ENCODE peak calls at places on chromosomes 3 and 15, in five cellular contexts. One of them, this sample, is unnamed.

GRCh38 chr15:70799667-70800450 is 36.5 kb upstream of the UACA start:
- DNase-seq in ELR: peak
- DNase-seq in dorsolateral prefrontal cortex: no peak
- DNase-seq in HT-29: peak
- DNase-seq in mucosa of descending colon: no peak
- DNase-seq in this sample: peak

GRCh38 chr3:97949110-97949485 is 23.1 kb downstream of the RIOX2 start:
- DNase-seq in ELR: no peak
- DNase-seq in dorsolateral prefrontal cortex: no peak
- DNase-seq in HT-29: no peak
- DNase-seq in mucosa of descending colon: no peak
- DNase-seq in this sample: no peak

GRCh38 chr3:56491566-56491965 is 23.3 kb upstream of the ERC2 start:
- DNase-seq in ELR: no peak
- DNase-seq in dorsolateral prefrontal cortex: no peak
- DNase-seq in HT-29: no peak
- DNase-seq in mucosa of descending colon: no peak
- DNase-seq in this sample: peak

GRCh38 chr3:78368576-78369345 is 1328.9 kb downstream of the ROBO2 start:
- DNase-seq in ELR: no peak
- DNase-seq in dorsolateral prefrontal cortex: no peak
- DNase-seq in HT-29: no peak
- DNase-seq in mucosa of descending colon: no peak
- DNase-seq in this sample: no peak

GRCh38 chr15:50562735-50563640 is 16.5 kb upstream of the USP50 start:
- DNase-seq in ELR: no peak
- DNase-seq in dorsolateral prefrontal cortex: no peak
- DNase-seq in HT-29: no peak
- DNase-seq in mucosa of descending colon: no peak
- DNase-seq in this sample: peak

GRCh38 chr3:144109944-144110343 is 138.3 kb downstream of the DIPK2A start:
- DNase-seq in ELR: no peak
- DNase-seq in dorsolateral prefrontal cortex: no peak
- DNase-seq in HT-29: no peak
- DNase-seq in mucosa of descending colon: no peak
- DNase-seq in this sample: no peak

GRCh38 chr15:29032229-29032625 is 146.5 kb downstream of the APBA2 start:
- DNase-seq in ELR: no peak
- DNase-seq in dorsolateral prefrontal cortex: no peak
- DNase-seq in HT-29: no peak
- DNase-seq in mucosa of descending colon: no peak
- DNase-seq in this sample: no peak

GRCh38 chr3:126378341-126378751 is 16.4 kb upstream of the CFAP100 start:
- DNase-seq in ELR: no peak
- DNase-seq in dorsolateral prefrontal cortex: no peak
- DNase-seq in HT-29: no peak
- DNase-seq in mucosa of descending colon: no peak
- DNase-seq in this sample: no peak

GRCh38 chr3:62951037-62951613 is 75.9 kb upstream of the CADPS start:
- DNase-seq in ELR: no peak
- DNase-seq in dorsolateral prefrontal cortex: no peak
- DNase-seq in HT-29: no peak
- DNase-seq in mucosa of descending colon: no peak
- DNase-seq in this sample: no peak

GRCh38 chr15:60396100-60396499 is 1.7 kb downstream of the ANXA2 start:
- DNase-seq in ELR: peak
- DNase-seq in dorsolateral prefrontal cortex: no peak
- DNase-seq in HT-29: peak
- DNase-seq in mucosa of descending colon: no peak
- DNase-seq in this sample: no peak

GRCh38 chr3:196969001-196969659 is 497 bp upstream of the PIGZ start:
- DNase-seq in ELR: peak
- DNase-seq in dorsolateral prefrontal cortex: no peak
- DNase-seq in HT-29: peak
- DNase-seq in mucosa of descending colon: no peak
- DNase-seq in this sample: no peak

GRCh38 chr3:19757773-19758172 is 176.2 kb downstream of the EFHB start:
- DNase-seq in ELR: no peak
- DNase-seq in dorsolateral prefrontal cortex: no peak
- DNase-seq in HT-29: no peak
- DNase-seq in mucosa of descending colon: no peak
- DNase-seq in this sample: no peak

GRCh38 chr3:139836656-139837464 is 98.1 kb upstream of the CLSTN2 start:
- DNase-seq in ELR: no peak
- DNase-seq in dorsolateral prefrontal cortex: no peak
- DNase-seq in HT-29: no peak
- DNase-seq in mucosa of descending colon: no peak
- DNase-seq in this sample: no peak

GRCh38 chr3:143138948-143139347 is 19.4 kb downstream of the CHST2 start:
- DNase-seq in ELR: no peak
- DNase-seq in dorsolateral prefrontal cortex: no peak
- DNase-seq in HT-29: no peak
- DNase-seq in mucosa of descending colon: no peak
- DNase-seq in this sample: no peak

GRCh38 chr3:71389911-71390573 is 193.5 kb downstream of the FOXP1 start:
- DNase-seq in ELR: no peak
- DNase-seq in dorsolateral prefrontal cortex: peak
- DNase-seq in HT-29: peak
- DNase-seq in mucosa of descending colon: peak
- DNase-seq in this sample: peak

GRCh38 chr3:50256978-50257890 is 11.7 kb upstream of the SEMA3B start:
- DNase-seq in ELR: peak
- DNase-seq in dorsolateral prefrontal cortex: no peak
- DNase-seq in HT-29: peak
- DNase-seq in mucosa of descending colon: no peak
- DNase-seq in this sample: no peak

GRCh38 chr3:10992017-10992945 is at the start of gene SLC6A1:
- DNase-seq in ELR: no peak
- DNase-seq in dorsolateral prefrontal cortex: peak
- DNase-seq in HT-29: no peak
- DNase-seq in mucosa of descending colon: no peak
- DNase-seq in this sample: no peak

GRCh38 chr15:59298255-59298856 is 74.3 kb downstream of the MYO1E start:
- DNase-seq in ELR: peak
- DNase-seq in dorsolateral prefrontal cortex: no peak
- DNase-seq in HT-29: peak
- DNase-seq in mucosa of descending colon: no peak
- DNase-seq in this sample: peak

GRCh38 chr3:65890328-65890727 is 148.4 kb downstream of the MAGI1 start:
- DNase-seq in ELR: no peak
- DNase-seq in dorsolateral prefrontal cortex: no peak
- DNase-seq in HT-29: no peak
- DNase-seq in mucosa of descending colon: no peak
- DNase-seq in this sample: no peak

GRCh38 chr3:69226071-69226470 is 103.7 kb upstream of the LMOD3 start:
- DNase-seq in ELR: no peak
- DNase-seq in dorsolateral prefrontal cortex: no peak
- DNase-seq in HT-29: peak
- DNase-seq in mucosa of descending colon: no peak
- DNase-seq in this sample: peak

GRCh38 chr15:39479916-39480315 is 101.0 kb upstream of the THBS1 start:
- DNase-seq in ELR: peak
- DNase-seq in dorsolateral prefrontal cortex: no peak
- DNase-seq in HT-29: no peak
- DNase-seq in mucosa of descending colon: no peak
- DNase-seq in this sample: peak

GRCh38 chr3:32531010-32531647 is 28.5 kb upstream of the CMTM6 start:
- DNase-seq in ELR: no peak
- DNase-seq in dorsolateral prefrontal cortex: no peak
- DNase-seq in HT-29: no peak
- DNase-seq in mucosa of descending colon: no peak
- DNase-seq in this sample: no peak

GRCh38 chr3:70090322-70090913 is 90.9 kb downstream of the SAMMSON start:
- DNase-seq in ELR: peak
- DNase-seq in dorsolateral prefrontal cortex: no peak
- DNase-seq in HT-29: peak
- DNase-seq in mucosa of descending colon: no peak
- DNase-seq in this sample: peak